ENCODE peak calls at places on chromosomes 12 and 14, in seven cellular contexts. K is body of pancreas, O is mesenchymal stem cell, V is right lobe of liver, Y is fibroblast of villous mesenchyme, H is transverse colon, C is lower lobe of right lung. T is an unnamed sample.

GRCh38 chr14:94977016-94977415 is 180.3 kb downstream of the DICER1 start:
- DNase-seq in K (no peak), O (no peak), V (no peak), Y (no peak), H (no peak), C (no peak), T (no peak)

GRCh38 chr12:31724597-31724996 is 4.2 kb downstream of the AMN1 start:
- DNase-seq in K (no peak), O (no peak), V (no peak), Y (no peak), H (no peak), C (no peak), T (no peak)

GRCh38 chr12:94697631-94698030 is 47.3 kb upstream of the TMCC3 start:
- DNase-seq in K (no peak), O (no peak), V (no peak), Y (no peak), H (no peak), C (no peak), T (no peak)

GRCh38 chr12:2360630-2361170 is 307.9 kb downstream of the CACNA1C start:
- DNase-seq in K (no peak), O (no peak), V (no peak), Y (no peak), H (no peak), C (no peak), T (no peak)

GRCh38 chr14:21268612-21269251 is 510 bp downstream of the HNRNPC start:
- DNase-seq in K (peak; percentile 64), O (peak; percentile 73), V (no peak), Y (peak; percentile 78), H (peak; percentile 34), C (no peak), T (no peak)

GRCh38 chr14:88698651-88699050 is 94.1 kb downstream of the EML5 start:
- DNase-seq in K (no peak), O (no peak), V (no peak), Y (no peak), H (no peak), C (no peak), T (no peak)

GRCh38 chr12:113052326-113052725 is 4.2 kb upstream of the DTX1 start:
- DNase-seq in K (no peak), O (no peak), V (no peak), Y (no peak), H (no peak), C (no peak), T (no peak)

GRCh38 chr12:48788852-48789775 is at the start of gene ADCY6:
- DNase-seq in K (peak; percentile 89), O (peak; percentile 80), V (peak; percentile 92), Y (peak; percentile 79), H (peak; percentile 84), C (peak; percentile 87), T (peak; percentile 91)

GRCh38 chr12:44788731-44789130 is 87.4 kb downstream of the NELL2 start:
- DNase-seq in K (no peak), O (no peak), V (no peak), Y (no peak), H (no peak), C (no peak), T (no peak)

DNA sequence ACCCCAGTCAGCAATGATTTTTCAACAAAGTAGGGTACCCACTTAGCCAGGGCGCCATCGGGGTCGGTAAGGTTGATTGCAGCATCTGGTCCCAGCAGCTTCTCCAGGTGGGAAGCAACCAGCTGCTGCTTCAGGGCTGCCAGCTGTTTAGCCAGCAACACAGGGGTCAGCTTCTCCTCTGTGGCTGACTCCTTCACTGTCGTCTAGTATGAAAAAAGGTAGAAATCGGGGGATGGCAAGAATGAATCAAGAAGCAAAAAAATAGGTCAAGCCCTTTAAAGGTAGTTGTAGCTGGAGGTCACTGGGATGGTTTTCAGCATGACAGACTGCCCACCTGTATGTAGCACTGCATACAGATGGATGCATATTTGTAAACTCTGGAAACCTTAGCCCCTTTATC is 11.6 kb downstream of the MBD6 start:
- DNase-seq in K (no peak), O (no peak), V (no peak), Y (no peak), H (no peak), C (no peak), T (no peak)
- H3K4me3 ChIP-seq in K (no peak overlapping the region), O (no peak overlapping the region), V (no peak overlapping the region), Y (no peak overlapping the region), H (no peak overlapping the region), C (no peak overlapping the region), T (no peak overlapping the region)

GRCh38 chr14:102317564-102318248 is 1.8 kb upstream of the ZNF839 start:
- DNase-seq in K (no peak), O (no peak), V (no peak), Y (no peak), H (peak; percentile 54), C (no peak), T (peak; percentile 36)
- H3K4me3 ChIP-seq in K (no peak overlapping the region), O (peak overlapping the region; percentile 81), V (peak overlapping the region; percentile 40), Y (peak overlapping the region; percentile 67), H (peak overlapping the region; percentile 38), C (peak overlapping the region; percentile 65), T (peak overlapping the region; percentile 46)

DNA sequence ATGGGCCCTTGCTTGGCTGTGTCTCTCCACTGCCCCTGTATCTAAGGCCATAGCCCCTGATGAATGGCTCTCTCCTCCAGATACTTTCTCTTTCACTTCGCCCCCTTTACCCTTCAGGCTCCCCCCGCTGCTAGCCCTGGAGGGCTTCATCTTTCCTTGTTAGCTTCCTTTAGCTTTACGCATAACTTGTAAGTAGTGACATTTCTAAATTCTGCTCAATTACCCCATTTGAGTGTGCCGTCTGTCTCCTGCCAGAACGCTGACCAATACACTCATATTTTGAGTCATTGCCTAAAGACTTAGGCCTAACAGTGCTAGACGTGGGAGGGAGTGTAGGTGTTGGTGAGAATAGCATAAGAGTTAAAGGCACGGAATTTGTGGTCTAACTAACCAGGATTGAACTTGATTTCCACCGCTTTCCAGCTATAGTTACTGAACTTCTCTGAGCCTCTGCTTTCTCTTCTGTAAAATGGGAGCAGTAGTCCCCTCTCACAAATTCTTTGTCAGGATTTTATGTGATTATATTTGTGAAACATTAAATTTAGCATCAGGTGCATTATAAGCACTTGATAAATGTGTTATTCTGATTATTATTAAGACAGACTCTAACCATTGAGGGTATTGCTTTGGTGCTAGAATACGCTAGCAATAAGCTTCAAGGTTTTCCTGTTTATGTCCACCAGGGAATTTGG is 129.3 kb downstream of the ZFP36L1 start:
- DNase-seq in K (peak; percentile 2), O (no peak), V (no peak), Y (peak; percentile 52), H (no peak), C (no peak), T (no peak)
- H3K4me3 ChIP-seq in K (no peak overlapping the region), O (peak overlapping the region; percentile 26), V (no peak overlapping the region), Y (no peak overlapping the region), H (no peak overlapping the region), C (no peak overlapping the region), T (peak overlapping the region; percentile 14)

GRCh38 chr12:121781751-121782615 is 11.5 kb downstream of the RHOF start:
- DNase-seq in K (no peak), O (peak; percentile 61), V (no peak), Y (peak; percentile 60), H (no peak), C (no peak), T (no peak)
- H3K4me3 ChIP-seq in K (no peak overlapping the region), O (peak overlapping the region; percentile 50), V (no peak overlapping the region), Y (no peak overlapping the region), H (no peak overlapping the region), C (no peak overlapping the region), T (no peak overlapping the region)

DNA sequence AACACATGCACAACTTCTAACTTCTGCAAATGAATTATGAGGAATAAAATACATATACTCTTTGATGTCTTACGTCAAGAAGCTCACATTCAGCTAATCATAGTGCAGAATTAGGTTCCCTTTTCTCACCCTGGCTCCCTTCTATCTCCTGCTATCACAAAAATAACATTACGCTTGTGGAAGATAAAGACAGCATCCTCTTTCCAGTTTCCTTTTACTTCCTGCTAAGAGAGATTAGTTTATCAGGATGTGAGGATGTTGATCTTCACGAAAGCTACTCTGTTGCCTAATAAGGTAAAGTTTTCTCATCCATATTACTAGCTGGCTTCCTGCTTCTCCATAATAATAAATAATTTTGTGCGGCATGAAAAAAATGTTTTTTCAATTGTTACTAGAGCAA is 217.6 kb upstream of the DCN start:
- DNase-seq in K (no peak), O (no peak), V (no peak), Y (no peak), H (no peak), C (no peak), T (no peak)
- H3K4me3 ChIP-seq in K (no peak overlapping the region), O (no peak overlapping the region), V (no peak overlapping the region), Y (no peak overlapping the region), H (no peak overlapping the region), C (no peak overlapping the region), T (no peak overlapping the region)

DNA sequence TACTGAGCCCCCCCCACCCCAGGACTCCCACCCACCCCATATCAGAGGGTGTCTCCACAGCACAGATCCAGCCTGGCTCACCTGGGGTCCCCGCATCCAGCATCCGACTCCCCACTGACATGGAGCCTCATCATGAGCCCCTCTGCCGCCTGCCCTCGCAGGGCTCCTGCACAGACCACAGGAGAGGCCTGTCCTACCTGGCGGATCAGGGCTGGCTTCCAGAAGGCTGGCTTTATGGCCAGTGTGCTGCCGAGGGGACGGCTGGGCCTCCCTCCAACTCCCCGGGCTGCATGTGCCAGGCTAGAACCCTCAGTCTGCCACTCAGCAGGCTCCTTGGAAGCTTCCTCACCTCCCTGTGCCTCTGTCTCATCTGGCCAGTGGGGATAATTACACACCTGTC is 119.0 kb downstream of the RFLNA start:
- DNase-seq in K (no peak), O (no peak), V (no peak), Y (no peak), H (no peak), C (no peak), T (no peak)
- H3K4me3 ChIP-seq in K (no peak overlapping the region), O (no peak overlapping the region), V (no peak overlapping the region), Y (no peak overlapping the region), H (no peak overlapping the region), C (no peak overlapping the region), T (no peak overlapping the region)

DNA sequence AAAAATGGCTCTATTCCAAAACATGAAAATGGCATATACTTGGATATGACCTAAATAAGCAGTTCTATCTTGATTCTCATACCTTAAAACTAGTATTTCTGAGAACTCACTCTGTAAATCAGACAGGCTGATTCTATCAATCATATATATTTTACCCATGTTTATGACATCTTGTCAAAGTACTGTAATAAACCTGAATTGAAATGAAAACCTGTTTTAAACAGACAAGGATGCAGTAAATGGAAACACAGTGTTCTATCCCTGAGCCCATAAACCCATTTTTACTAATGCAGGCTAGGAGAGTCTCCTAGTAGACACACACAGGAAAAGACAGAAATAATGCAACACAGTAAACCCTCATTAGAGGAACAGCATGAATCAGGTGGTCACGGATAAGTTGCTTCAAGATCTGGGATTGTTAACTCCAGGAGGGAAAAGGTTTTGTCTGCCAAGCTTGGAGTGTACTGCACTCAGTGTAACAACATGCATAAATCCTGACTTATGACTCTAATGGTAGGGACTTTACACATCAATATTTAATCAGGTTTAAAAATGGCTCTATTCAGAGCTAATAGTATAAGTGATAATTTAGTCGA is 93.6 kb upstream of the CPNE8 start:
- DNase-seq in K (no peak), O (no peak), V (no peak), Y (no peak), H (no peak), C (no peak), T (no peak)
- H3K4me3 ChIP-seq in K (no peak overlapping the region), O (no peak overlapping the region), V (no peak overlapping the region), Y (no peak overlapping the region), H (no peak overlapping the region), C (no peak overlapping the region), T (no peak overlapping the region)

DNA sequence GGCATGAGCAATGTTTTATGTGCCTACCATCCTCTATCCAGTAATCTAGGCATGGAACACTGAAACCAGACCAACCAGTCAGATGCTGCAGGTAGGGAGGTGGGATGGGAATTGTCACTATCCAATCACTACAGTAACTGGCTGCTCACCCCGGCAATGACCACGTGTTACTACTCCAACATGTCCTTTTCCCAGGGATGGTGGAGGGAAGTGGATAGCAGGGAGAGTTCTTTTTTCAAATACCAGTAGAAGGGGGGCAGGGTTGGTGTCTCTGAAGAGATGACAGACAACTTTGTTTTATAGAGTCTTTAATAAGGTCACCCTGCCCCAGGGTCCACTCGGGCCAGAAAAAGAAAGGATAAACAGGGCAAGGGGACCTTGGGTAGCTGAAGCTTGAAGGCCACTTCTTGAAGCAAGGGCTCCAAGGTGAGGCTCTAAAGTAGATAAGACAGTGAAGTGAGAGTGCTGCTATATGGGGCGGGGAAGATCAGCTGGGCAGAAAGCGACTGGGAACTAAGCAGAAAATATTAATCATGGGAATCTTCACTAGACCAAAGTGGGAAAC is 14.7 kb upstream of the CDH24 start:
- DNase-seq in K (no peak), O (no peak), V (no peak), Y (no peak), H (no peak), C (no peak), T (peak; percentile 44)
- H3K4me3 ChIP-seq in K (no peak overlapping the region), O (peak overlapping the region; percentile 97), V (no peak overlapping the region), Y (peak overlapping the region; percentile 87), H (no peak overlapping the region), C (peak overlapping the region; percentile 67), T (no peak overlapping the region)

T was measured in Peyer's patch.